ENCODE peak calls at places on chromosome 20, in nine cellular contexts. One of them, this sample, is unnamed.

GRCh38 chr20:57849126-57849867 is 139.5 kb upstream of the PMEPA1 start:
- DNase-seq in mesendoderm: no peak
- DNase-seq in IMR-90: no peak
- DNase-seq in CD4-positive, CD25-positive, alpha-beta regulatory T cell: no peak
- DNase-seq in ascending aorta: no peak
- DNase-seq in heart left ventricle: no peak
- DNase-seq in small intestine: no peak
- DNase-seq in adipocyte: peak; percentile 45
- DNase-seq in CD8-positive, alpha-beta memory T cell: no peak
- DNase-seq in this sample: no peak

GRCh38 chr20:14295238-14295637 is 42.2 kb downstream of the FLRT3 start:
- DNase-seq in ascending aorta: no peak
- DNase-seq in mesendoderm: peak; percentile 8
- DNase-seq in IMR-90: no peak
- DNase-seq in small intestine: no peak
- DNase-seq in adipocyte: no peak
- DNase-seq in heart left ventricle: no peak
- DNase-seq in CD8-positive, alpha-beta memory T cell: no peak
- DNase-seq in CD4-positive, CD25-positive, alpha-beta regulatory T cell: no peak
- DNase-seq in this sample: no peak

GRCh38 chr20:6863355-6863754 is 95.9 kb downstream of the BMP2 start:
- DNase-seq in adipocyte: no peak
- DNase-seq in CD4-positive, CD25-positive, alpha-beta regulatory T cell: no peak
- DNase-seq in heart left ventricle: no peak
- DNase-seq in small intestine: no peak
- DNase-seq in IMR-90: no peak
- DNase-seq in mesendoderm: no peak
- DNase-seq in CD8-positive, alpha-beta memory T cell: no peak
- DNase-seq in ascending aorta: no peak
- DNase-seq in this sample: no peak

GRCh38 chr20:21901470-21902275 is 196.2 kb downstream of the PAX1 start:
- DNase-seq in heart left ventricle: no peak
- DNase-seq in IMR-90: no peak
- DNase-seq in CD8-positive, alpha-beta memory T cell: no peak
- DNase-seq in mesendoderm: no peak
- DNase-seq in small intestine: no peak
- DNase-seq in adipocyte: no peak
- DNase-seq in CD4-positive, CD25-positive, alpha-beta regulatory T cell: no peak
- DNase-seq in ascending aorta: peak; percentile 75
- DNase-seq in this sample: no peak

GRCh38 chr20:4885877-4886276 is 115.4 kb downstream of the SLC23A2 start:
- DNase-seq in CD4-positive, CD25-positive, alpha-beta regulatory T cell: no peak
- DNase-seq in mesendoderm: no peak
- DNase-seq in IMR-90: no peak
- DNase-seq in small intestine: no peak
- DNase-seq in adipocyte: no peak
- DNase-seq in heart left ventricle: no peak
- DNase-seq in CD8-positive, alpha-beta memory T cell: no peak
- DNase-seq in ascending aorta: no peak
- DNase-seq in this sample: no peak

GRCh38 chr20:33803921-33804337 is 7.2 kb upstream of the CHMP4B start:
- DNase-seq in CD4-positive, CD25-positive, alpha-beta regulatory T cell: no peak
- DNase-seq in mesendoderm: no peak
- DNase-seq in heart left ventricle: no peak
- DNase-seq in ascending aorta: no peak
- DNase-seq in small intestine: no peak
- DNase-seq in CD8-positive, alpha-beta memory T cell: no peak
- DNase-seq in adipocyte: peak; percentile 75
- DNase-seq in IMR-90: peak; percentile 83
- DNase-seq in this sample: no peak

GRCh38 chr20:47973519-47974233 is 188.4 kb upstream of the SULF2 start:
- DNase-seq in small intestine: no peak
- DNase-seq in adipocyte: no peak
- DNase-seq in IMR-90: no peak
- DNase-seq in CD4-positive, CD25-positive, alpha-beta regulatory T cell: no peak
- DNase-seq in CD8-positive, alpha-beta memory T cell: no peak
- DNase-seq in ascending aorta: no peak
- DNase-seq in heart left ventricle: no peak
- DNase-seq in mesendoderm: peak; percentile 64
- DNase-seq in this sample: peak; percentile 44

GRCh38 chr20:49400904-49401303 is 81.6 kb downstream of the KCNB1 start:
- DNase-seq in ascending aorta: no peak
- DNase-seq in mesendoderm: no peak
- DNase-seq in CD8-positive, alpha-beta memory T cell: no peak
- DNase-seq in IMR-90: peak; percentile 62
- DNase-seq in small intestine: no peak
- DNase-seq in heart left ventricle: no peak
- DNase-seq in CD4-positive, CD25-positive, alpha-beta regulatory T cell: no peak
- DNase-seq in adipocyte: peak; percentile 32
- DNase-seq in this sample: no peak

GRCh38 chr20:9359561-9360308 is 154.7 kb upstream of the LAMP5 start:
- DNase-seq in ascending aorta: no peak
- DNase-seq in heart left ventricle: peak; percentile 48
- DNase-seq in CD8-positive, alpha-beta memory T cell: no peak
- DNase-seq in CD4-positive, CD25-positive, alpha-beta regulatory T cell: no peak
- DNase-seq in mesendoderm: peak; percentile 59
- DNase-seq in small intestine: peak; percentile 68
- DNase-seq in adipocyte: peak; percentile 79
- DNase-seq in IMR-90: peak; percentile 70
- DNase-seq in this sample: peak; percentile 2

GRCh38 chr20:34312024-34312460 is 8.9 kb upstream of the AHCY start:
- DNase-seq in mesendoderm: no peak
- DNase-seq in adipocyte: no peak
- DNase-seq in CD8-positive, alpha-beta memory T cell: no peak
- DNase-seq in IMR-90: no peak
- DNase-seq in ascending aorta: no peak
- DNase-seq in CD4-positive, CD25-positive, alpha-beta regulatory T cell: no peak
- DNase-seq in small intestine: peak; percentile 31
- DNase-seq in heart left ventricle: no peak
- DNase-seq in this sample: no peak

GRCh38 chr20:24781061-24781980 is 167.7 kb upstream of the CST7 start:
- DNase-seq in heart left ventricle: no peak
- DNase-seq in adipocyte: peak; percentile 69
- DNase-seq in IMR-90: peak; percentile 36
- DNase-seq in mesendoderm: peak; percentile 29
- DNase-seq in small intestine: peak; percentile 5
- DNase-seq in ascending aorta: peak; percentile 59
- DNase-seq in CD4-positive, CD25-positive, alpha-beta regulatory T cell: no peak
- DNase-seq in CD8-positive, alpha-beta memory T cell: no peak
- DNase-seq in this sample: no peak

GRCh38 chr20:1721687-1722512 is 64.3 kb upstream of the SIRPG start:
- DNase-seq in adipocyte: no peak
- DNase-seq in ascending aorta: no peak
- DNase-seq in small intestine: no peak
- DNase-seq in CD4-positive, CD25-positive, alpha-beta regulatory T cell: no peak
- DNase-seq in IMR-90: no peak
- DNase-seq in heart left ventricle: no peak
- DNase-seq in mesendoderm: peak; percentile 16
- DNase-seq in CD8-positive, alpha-beta memory T cell: no peak
- DNase-seq in this sample: peak; percentile 37

GRCh38 chr20:60331688-60332300 is 373.6 kb downstream of the CDH26 start:
- DNase-seq in CD4-positive, CD25-positive, alpha-beta regulatory T cell: no peak
- DNase-seq in adipocyte: no peak
- DNase-seq in mesendoderm: no peak
- DNase-seq in ascending aorta: no peak
- DNase-seq in small intestine: no peak
- DNase-seq in heart left ventricle: no peak
- DNase-seq in IMR-90: no peak
- DNase-seq in CD8-positive, alpha-beta memory T cell: no peak
- DNase-seq in this sample: no peak

GRCh38 chr20:54356726-54357235 is 118.6 kb upstream of the DOK5 start:
- DNase-seq in IMR-90: no peak
- DNase-seq in ascending aorta: no peak
- DNase-seq in heart left ventricle: no peak
- DNase-seq in CD8-positive, alpha-beta memory T cell: no peak
- DNase-seq in CD4-positive, CD25-positive, alpha-beta regulatory T cell: no peak
- DNase-seq in small intestine: no peak
- DNase-seq in adipocyte: peak; percentile 50
- DNase-seq in mesendoderm: no peak
- DNase-seq in this sample: no peak

GRCh38 chr20:19968488-19969073 is 48.6 kb upstream of the NAA20 start:
- DNase-seq in heart left ventricle: no peak
- DNase-seq in ascending aorta: no peak
- DNase-seq in CD8-positive, alpha-beta memory T cell: no peak
- DNase-seq in IMR-90: no peak
- DNase-seq in adipocyte: no peak
- DNase-seq in mesendoderm: no peak
- DNase-seq in small intestine: no peak
- DNase-seq in CD4-positive, CD25-positive, alpha-beta regulatory T cell: peak; percentile 39
- DNase-seq in this sample: no peak

GRCh38 chr20:41052742-41053419 is 24.3 kb downstream of the TOP1 start:
- DNase-seq in ascending aorta: no peak
- DNase-seq in small intestine: peak; percentile 56
- DNase-seq in adipocyte: peak; percentile 87
- DNase-seq in heart left ventricle: no peak
- DNase-seq in CD4-positive, CD25-positive, alpha-beta regulatory T cell: no peak
- DNase-seq in CD8-positive, alpha-beta memory T cell: no peak
- DNase-seq in IMR-90: peak; percentile 85
- DNase-seq in mesendoderm: no peak
- DNase-seq in this sample: no peak

GRCh38 chr20:40689943-40690835 is 1.2 kb upstream of the MAFB start:
- DNase-seq in IMR-90: peak; percentile 79
- DNase-seq in ascending aorta: peak; percentile 95
- DNase-seq in small intestine: peak; percentile 84
- DNase-seq in CD4-positive, CD25-positive, alpha-beta regulatory T cell: peak; percentile 20
- DNase-seq in heart left ventricle: peak; percentile 95
- DNase-seq in mesendoderm: peak; percentile 93
- DNase-seq in adipocyte: peak; percentile 96
- DNase-seq in CD8-positive, alpha-beta memory T cell: peak; percentile 27
- DNase-seq in this sample: peak; percentile 83

DNA sequence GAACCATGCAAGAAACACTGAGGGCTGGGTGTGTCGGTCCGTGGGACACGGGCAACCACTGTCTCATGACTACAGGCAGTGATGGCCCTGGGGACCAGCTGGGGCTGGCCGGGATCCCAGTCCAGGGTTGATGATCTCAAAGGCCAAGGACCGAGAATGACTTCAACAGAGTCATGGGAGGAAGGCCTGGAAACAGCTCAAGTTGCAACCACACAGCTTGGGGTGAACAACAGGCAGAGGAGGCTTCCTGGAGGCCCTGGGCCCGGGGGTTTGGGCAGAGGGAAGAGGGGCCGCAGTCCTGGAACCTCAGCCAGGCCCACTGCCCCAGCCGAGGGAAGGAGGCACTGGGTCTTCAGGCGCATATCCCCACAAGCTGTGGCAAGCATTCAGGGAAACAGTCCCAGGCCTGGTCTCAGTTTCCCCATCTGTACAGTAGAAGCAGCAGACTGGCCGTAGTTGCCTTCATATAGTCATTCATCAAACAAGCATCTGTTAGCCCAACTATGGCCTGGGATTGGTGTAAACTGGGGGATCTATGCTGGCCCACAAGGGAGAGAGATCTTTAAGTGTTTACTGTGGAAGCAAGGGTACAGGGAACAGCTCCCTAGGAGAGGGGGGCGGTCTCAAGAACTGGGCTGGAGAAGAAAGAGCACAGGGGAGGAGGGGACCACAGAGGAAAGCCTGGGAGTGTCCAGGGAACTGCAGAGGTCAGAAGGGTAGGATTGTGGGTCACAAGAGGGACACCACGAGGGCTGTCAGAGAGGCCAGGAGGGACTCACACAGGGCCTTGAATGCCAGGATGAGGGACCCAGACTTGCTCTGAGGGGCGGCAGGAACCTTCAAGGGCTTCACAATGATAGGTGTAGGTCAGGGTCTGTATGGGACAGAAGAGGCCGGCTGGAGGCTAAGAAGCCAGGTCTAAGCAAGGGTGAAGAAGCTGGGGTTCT is 2.1 kb downstream of the MYL9 start:
- DNase-seq in heart left ventricle: peak; percentile 90
- DNase-seq in ascending aorta: peak; percentile 92
- DNase-seq in adipocyte: peak; percentile 68
- DNase-seq in small intestine: peak; percentile 78
- DNase-seq in CD8-positive, alpha-beta memory T cell: no peak
- DNase-seq in mesendoderm: no peak
- DNase-seq in CD4-positive, CD25-positive, alpha-beta regulatory T cell: no peak
- DNase-seq in IMR-90: peak; percentile 83
- DNase-seq in this sample: no peak
- H3K36me3 ChIP-seq in heart left ventricle: peaks cover 6% of the 10 kb centered on the region
- H3K36me3 ChIP-seq in ascending aorta: peaks cover 53% of the 10 kb centered on the region
- H3K36me3 ChIP-seq in adipocyte: peaks cover 31% of the 10 kb centered on the region
- H3K36me3 ChIP-seq in small intestine: no peaks in the 10 kb centered on the region
- H3K36me3 ChIP-seq in CD8-positive, alpha-beta memory T cell: no peaks in the 10 kb centered on the region
- H3K36me3 ChIP-seq in mesendoderm: peaks cover 1% of the 10 kb centered on the region
- H3K36me3 ChIP-seq in CD4-positive, CD25-positive, alpha-beta regulatory T cell: no peaks in the 10 kb centered on the region
- H3K36me3 ChIP-seq in IMR-90: peaks cover 37% of the 10 kb centered on the region
- H3K36me3 ChIP-seq in this sample: no peaks in the 10 kb centered on the region

GRCh38 chr20:63694596-63695418 is 1.6 kb upstream of the TNFRSF6B start:
- DNase-seq in small intestine: no peak
- DNase-seq in CD8-positive, alpha-beta memory T cell: no peak
- DNase-seq in IMR-90: no peak
- DNase-seq in ascending aorta: no peak
- DNase-seq in CD4-positive, CD25-positive, alpha-beta regulatory T cell: no peak
- DNase-seq in heart left ventricle: no peak
- DNase-seq in mesendoderm: no peak
- DNase-seq in adipocyte: no peak
- DNase-seq in this sample: no peak
- H3K36me3 ChIP-seq in small intestine: no peaks in the 10 kb centered on the region
- H3K36me3 ChIP-seq in CD8-positive, alpha-beta memory T cell: no peaks in the 10 kb centered on the region
- H3K36me3 ChIP-seq in IMR-90: peaks cover 13% of the 10 kb centered on the region
- H3K36me3 ChIP-seq in ascending aorta: peaks cover 31% of the 10 kb centered on the region
- H3K36me3 ChIP-seq in CD4-positive, CD25-positive, alpha-beta regulatory T cell: no peaks in the 10 kb centered on the region
- H3K36me3 ChIP-seq in heart left ventricle: no peaks in the 10 kb centered on the region
- H3K36me3 ChIP-seq in mesendoderm: no peaks in the 10 kb centered on the region
- H3K36me3 ChIP-seq in adipocyte: no peaks in the 10 kb centered on the region
- H3K36me3 ChIP-seq in this sample: peaks cover 5% of the 10 kb centered on the region

GRCh38 chr20:51510169-51510568 is 32.4 kb downstream of the NFATC2 start:
- DNase-seq in heart left ventricle: no peak
- DNase-seq in mesendoderm: no peak
- DNase-seq in ascending aorta: no peak
- DNase-seq in IMR-90: no peak
- DNase-seq in small intestine: no peak
- DNase-seq in CD8-positive, alpha-beta memory T cell: no peak
- DNase-seq in adipocyte: no peak
- DNase-seq in CD4-positive, CD25-positive, alpha-beta regulatory T cell: no peak
- DNase-seq in this sample: no peak
- H3K36me3 ChIP-seq in heart left ventricle: no peaks in the 10 kb centered on the region
- H3K36me3 ChIP-seq in mesendoderm: no peaks in the 10 kb centered on the region
- H3K36me3 ChIP-seq in ascending aorta: no peaks in the 10 kb centered on the region
- H3K36me3 ChIP-seq in IMR-90: no peaks in the 10 kb centered on the region
- H3K36me3 ChIP-seq in small intestine: no peaks in the 10 kb centered on the region
- H3K36me3 ChIP-seq in CD8-positive, alpha-beta memory T cell: peaks cover 45% of the 10 kb centered on the region
- H3K36me3 ChIP-seq in adipocyte: no peaks in the 10 kb centered on the region
- H3K36me3 ChIP-seq in CD4-positive, CD25-positive, alpha-beta regulatory T cell: peaks cover 49% of the 10 kb centered on the region
- H3K36me3 ChIP-seq in this sample: peaks cover 22% of the 10 kb centered on the region

DNA sequence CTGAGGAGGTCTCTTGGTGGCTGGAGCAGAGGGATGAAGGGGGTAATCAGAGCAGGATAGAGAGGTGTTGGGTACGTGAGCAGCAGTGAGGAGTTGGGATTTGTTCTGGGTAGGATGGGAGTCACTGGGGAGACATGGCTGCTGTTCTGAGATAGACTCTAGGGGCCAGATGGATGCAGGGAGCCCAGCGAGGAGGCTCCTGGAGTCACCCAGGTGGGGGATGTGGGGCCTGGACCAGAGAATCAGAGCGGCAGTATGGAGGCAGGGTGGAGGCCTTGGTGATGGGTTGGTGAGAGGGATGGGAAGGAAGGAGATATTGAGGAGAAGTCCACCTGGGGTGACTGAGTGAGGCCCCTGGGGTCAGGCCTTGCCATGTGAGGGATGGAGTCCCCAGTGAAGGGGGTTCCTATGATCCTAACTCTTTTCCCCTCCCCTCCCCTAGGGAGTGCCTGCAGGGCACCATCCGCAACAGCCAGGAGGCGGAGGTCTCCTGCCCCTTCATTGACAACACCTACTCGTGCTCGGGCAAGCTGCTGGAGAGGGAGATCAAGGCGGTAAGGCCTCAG is 13.7 kb downstream of the RBCK1 start:
- DNase-seq in ascending aorta: no peak
- DNase-seq in heart left ventricle: no peak
- DNase-seq in adipocyte: no peak
- DNase-seq in IMR-90: no peak
- DNase-seq in mesendoderm: no peak
- DNase-seq in small intestine: no peak
- DNase-seq in CD4-positive, CD25-positive, alpha-beta regulatory T cell: no peak
- DNase-seq in CD8-positive, alpha-beta memory T cell: no peak
- DNase-seq in this sample: no peak
- H3K36me3 ChIP-seq in ascending aorta: peaks cover 71% of the 10 kb centered on the region
- H3K36me3 ChIP-seq in heart left ventricle: peaks cover 9% of the 10 kb centered on the region
- H3K36me3 ChIP-seq in adipocyte: peaks cover 61% of the 10 kb centered on the region
- H3K36me3 ChIP-seq in IMR-90: peaks cover 53% of the 10 kb centered on the region
- H3K36me3 ChIP-seq in mesendoderm: peaks cover 4% of the 10 kb centered on the region
- H3K36me3 ChIP-seq in small intestine: peaks cover 20% of the 10 kb centered on the region
- H3K36me3 ChIP-seq in CD4-positive, CD25-positive, alpha-beta regulatory T cell: peaks cover 54% of the 10 kb centered on the region
- H3K36me3 ChIP-seq in CD8-positive, alpha-beta memory T cell: peaks cover 49% of the 10 kb centered on the region
- H3K36me3 ChIP-seq in this sample: peaks cover 29% of the 10 kb centered on the region

This sample was measured in GM06990.